ENCODE peak calls at places on chromosomes 13 and 19, in ten cellular contexts. One of them, this sample, is unnamed. For H3K9me3, the result is how much of the 10 kb centered on the place peaks cover.

GRCh38 chr19:10113964-10114650 is 2.6 kb downstream of the P2RY11 start:
- DNase-seq in heart right ventricle: no peak
- DNase-seq in PC-3: peak
- DNase-seq in endodermal cell: peak
- DNase-seq in mammary epithelial cell: no peak
- DNase-seq in AG04450: no peak
- DNase-seq in psoas muscle: no peak
- DNase-seq in transverse colon: no peak
- DNase-seq in GM23248: peak
- DNase-seq in left ventricle myocardium inferior: no peak
- DNase-seq in this sample: peak

GRCh38 chr19:55212447-55212846 is 3.1 kb upstream of the PTPRH start:
- DNase-seq in heart right ventricle: no peak
- DNase-seq in PC-3: peak
- DNase-seq in endodermal cell: peak
- DNase-seq in mammary epithelial cell: no peak
- DNase-seq in AG04450: no peak
- DNase-seq in psoas muscle: no peak
- DNase-seq in transverse colon: peak
- DNase-seq in GM23248: no peak
- DNase-seq in left ventricle myocardium inferior: no peak
- DNase-seq in this sample: peak

GRCh38 chr19:5974721-5975387 is 3.1 kb downstream of the RANBP3 start:
- DNase-seq in heart right ventricle: no peak
- DNase-seq in PC-3: peak
- DNase-seq in endodermal cell: no peak
- DNase-seq in mammary epithelial cell: no peak
- DNase-seq in AG04450: no peak
- DNase-seq in psoas muscle: no peak
- DNase-seq in transverse colon: no peak
- DNase-seq in GM23248: peak
- DNase-seq in left ventricle myocardium inferior: no peak
- DNase-seq in this sample: no peak

GRCh38 chr13:100787899-100788298 is 113.3 kb upstream of the TMTC4 start:
- DNase-seq in heart right ventricle: no peak
- DNase-seq in PC-3: no peak
- DNase-seq in endodermal cell: peak
- DNase-seq in mammary epithelial cell: no peak
- DNase-seq in AG04450: no peak
- DNase-seq in psoas muscle: no peak
- DNase-seq in transverse colon: no peak
- DNase-seq in GM23248: no peak
- DNase-seq in left ventricle myocardium inferior: no peak
- DNase-seq in this sample: no peak

GRCh38 chr19:35063940-35064818 is 22.7 kb downstream of the HPN start:
- DNase-seq in heart right ventricle: no peak
- DNase-seq in PC-3: peak
- DNase-seq in endodermal cell: no peak
- DNase-seq in mammary epithelial cell: peak
- DNase-seq in AG04450: no peak
- DNase-seq in psoas muscle: no peak
- DNase-seq in transverse colon: no peak
- DNase-seq in GM23248: peak
- DNase-seq in left ventricle myocardium inferior: no peak
- DNase-seq in this sample: peak

GRCh38 chr13:41995946-41996345 is 35.0 kb upstream of the VWA8 start:
- DNase-seq in heart right ventricle: no peak
- DNase-seq in PC-3: peak
- DNase-seq in endodermal cell: no peak
- DNase-seq in mammary epithelial cell: peak
- DNase-seq in AG04450: no peak
- DNase-seq in psoas muscle: no peak
- DNase-seq in transverse colon: no peak
- DNase-seq in GM23248: peak
- DNase-seq in left ventricle myocardium inferior: no peak
- DNase-seq in this sample: no peak

GRCh38 chr19:5090780-5091575 is 122.1 kb downstream of the KDM4B start:
- DNase-seq in heart right ventricle: peak
- DNase-seq in PC-3: no peak
- DNase-seq in endodermal cell: no peak
- DNase-seq in mammary epithelial cell: no peak
- DNase-seq in AG04450: no peak
- DNase-seq in psoas muscle: no peak
- DNase-seq in transverse colon: no peak
- DNase-seq in GM23248: peak
- DNase-seq in left ventricle myocardium inferior: peak
- DNase-seq in this sample: no peak

GRCh38 chr13:40798380-40798779 is 9.0 kb downstream of the SLC25A15 start:
- DNase-seq in heart right ventricle: no peak
- DNase-seq in PC-3: peak
- DNase-seq in endodermal cell: no peak
- DNase-seq in mammary epithelial cell: no peak
- DNase-seq in AG04450: no peak
- DNase-seq in psoas muscle: no peak
- DNase-seq in transverse colon: no peak
- DNase-seq in GM23248: no peak
- DNase-seq in left ventricle myocardium inferior: no peak
- DNase-seq in this sample: no peak

GRCh38 chr19:30174791-30175190 is 197.4 kb upstream of the ZNF536 start:
- DNase-seq in heart right ventricle: no peak
- DNase-seq in PC-3: no peak
- DNase-seq in endodermal cell: no peak
- DNase-seq in mammary epithelial cell: no peak
- DNase-seq in AG04450: no peak
- DNase-seq in psoas muscle: no peak
- DNase-seq in transverse colon: no peak
- DNase-seq in GM23248: no peak
- DNase-seq in left ventricle myocardium inferior: no peak
- DNase-seq in this sample: no peak

GRCh38 chr19:30255783-30256509 is 116.2 kb upstream of the ZNF536 start:
- DNase-seq in heart right ventricle: no peak
- DNase-seq in PC-3: no peak
- DNase-seq in endodermal cell: peak
- DNase-seq in mammary epithelial cell: no peak
- DNase-seq in AG04450: no peak
- DNase-seq in psoas muscle: no peak
- DNase-seq in transverse colon: no peak
- DNase-seq in GM23248: no peak
- DNase-seq in left ventricle myocardium inferior: no peak
- DNase-seq in this sample: no peak

GRCh38 chr13:33610471-33611015 is 207.4 kb upstream of the RFC3 start:
- DNase-seq in heart right ventricle: peak
- DNase-seq in PC-3: no peak
- DNase-seq in endodermal cell: peak
- DNase-seq in mammary epithelial cell: no peak
- DNase-seq in AG04450: no peak
- DNase-seq in psoas muscle: peak
- DNase-seq in transverse colon: peak
- DNase-seq in GM23248: no peak
- DNase-seq in left ventricle myocardium inferior: peak
- DNase-seq in this sample: peak

GRCh38 chr19:23241433-23241832 is 8.8 kb downstream of the ZNF724 start:
- DNase-seq in heart right ventricle: no peak
- DNase-seq in PC-3: no peak
- DNase-seq in endodermal cell: no peak
- DNase-seq in mammary epithelial cell: no peak
- DNase-seq in AG04450: no peak
- DNase-seq in psoas muscle: no peak
- DNase-seq in transverse colon: no peak
- DNase-seq in GM23248: peak
- DNase-seq in left ventricle myocardium inferior: no peak
- DNase-seq in this sample: no peak

GRCh38 chr13:59766236-59766635 is 397.5 kb downstream of the DIAPH3 start:
- DNase-seq in heart right ventricle: no peak
- DNase-seq in PC-3: no peak
- DNase-seq in endodermal cell: no peak
- DNase-seq in mammary epithelial cell: no peak
- DNase-seq in AG04450: no peak
- DNase-seq in psoas muscle: no peak
- DNase-seq in transverse colon: no peak
- DNase-seq in GM23248: no peak
- DNase-seq in left ventricle myocardium inferior: no peak
- DNase-seq in this sample: no peak

GRCh38 chr19:48553676-48554384 is 1.9 kb downstream of the SULT2B1 start:
- DNase-seq in heart right ventricle: peak
- DNase-seq in PC-3: peak
- DNase-seq in endodermal cell: peak
- DNase-seq in mammary epithelial cell: peak
- DNase-seq in AG04450: no peak
- DNase-seq in psoas muscle: peak
- DNase-seq in transverse colon: peak
- DNase-seq in GM23248: peak
- DNase-seq in left ventricle myocardium inferior: no peak
- DNase-seq in this sample: no peak

DNA sequence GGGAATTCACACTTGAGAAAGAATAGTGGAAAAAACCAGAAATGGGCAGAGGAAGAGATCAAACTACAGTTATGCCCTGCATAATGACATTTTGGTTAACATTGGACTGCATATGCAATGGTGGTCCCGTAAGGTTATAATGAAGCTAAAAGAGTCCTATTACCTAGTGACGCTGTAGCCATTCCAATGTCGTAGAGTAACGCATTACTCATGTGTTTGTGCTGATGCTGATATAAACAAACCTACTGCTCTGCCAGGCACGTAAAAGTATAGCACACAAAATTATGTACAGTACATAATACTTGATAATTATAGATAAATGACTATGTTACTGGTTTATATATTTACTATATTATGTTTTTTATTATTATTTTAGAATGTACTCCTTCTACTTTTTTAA is 121.1 kb downstream of the KLF5 start:
- DNase-seq in heart right ventricle: no peak
- DNase-seq in PC-3: peak
- DNase-seq in endodermal cell: no peak
- DNase-seq in mammary epithelial cell: no peak
- DNase-seq in AG04450: peak
- DNase-seq in psoas muscle: no peak
- DNase-seq in transverse colon: no peak
- DNase-seq in GM23248: no peak
- DNase-seq in left ventricle myocardium inferior: no peak
- DNase-seq in this sample: no peak
- H3K9me3 ChIP-seq in heart right ventricle: under half
- H3K9me3 ChIP-seq in PC-3: under half
- H3K9me3 ChIP-seq in endodermal cell: under half
- H3K9me3 ChIP-seq in mammary epithelial cell: under half
- H3K9me3 ChIP-seq in AG04450: under half
- H3K9me3 ChIP-seq in psoas muscle: under half
- H3K9me3 ChIP-seq in transverse colon: under half
- H3K9me3 ChIP-seq in GM23248: under half
- H3K9me3 ChIP-seq in left ventricle myocardium inferior: under half
- H3K9me3 ChIP-seq in this sample: under half

DNA sequence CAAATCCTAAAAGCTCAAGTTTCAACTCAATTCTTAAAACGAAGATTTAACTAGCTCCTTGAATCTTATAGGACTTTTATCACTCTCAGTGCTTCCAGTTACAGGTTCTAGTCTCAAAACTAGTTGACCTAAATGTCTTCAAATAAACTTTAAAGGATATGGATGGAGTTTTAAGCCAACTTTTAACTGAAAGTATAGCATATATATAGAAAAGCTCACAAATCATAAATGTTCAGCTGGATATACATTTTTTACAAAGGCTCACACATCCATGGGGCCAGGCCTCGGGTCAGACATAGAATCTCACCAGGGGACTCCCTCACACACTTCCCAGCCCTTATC is 47.1 kb upstream of the ARHGEF7 start:
- DNase-seq in heart right ventricle: no peak
- DNase-seq in PC-3: no peak
- DNase-seq in endodermal cell: no peak
- DNase-seq in mammary epithelial cell: no peak
- DNase-seq in AG04450: no peak
- DNase-seq in psoas muscle: no peak
- DNase-seq in transverse colon: no peak
- DNase-seq in GM23248: no peak
- DNase-seq in left ventricle myocardium inferior: no peak
- DNase-seq in this sample: no peak
- H3K4me3 ChIP-seq in heart right ventricle: peak
- H3K4me3 ChIP-seq in PC-3: peak
- H3K4me3 ChIP-seq in endodermal cell: peak
- H3K4me3 ChIP-seq in mammary epithelial cell: peak
- H3K4me3 ChIP-seq in AG04450: no peak
- H3K4me3 ChIP-seq in psoas muscle: peak
- H3K4me3 ChIP-seq in transverse colon: no peak
- H3K4me3 ChIP-seq in GM23248: peak
- H3K4me3 ChIP-seq in left ventricle myocardium inferior: peak
- H3K4me3 ChIP-seq in this sample: no peak

GRCh38 chr19:57110592-57111328 is 9.0 kb upstream of the USP29 start:
- DNase-seq in heart right ventricle: no peak
- DNase-seq in PC-3: no peak
- DNase-seq in endodermal cell: no peak
- DNase-seq in mammary epithelial cell: no peak
- DNase-seq in AG04450: no peak
- DNase-seq in psoas muscle: no peak
- DNase-seq in transverse colon: no peak
- DNase-seq in GM23248: peak
- DNase-seq in left ventricle myocardium inferior: no peak
- DNase-seq in this sample: no peak
- H3K9me3 ChIP-seq in heart right ventricle: half or more
- H3K9me3 ChIP-seq in PC-3: half or more
- H3K9me3 ChIP-seq in endodermal cell: half or more
- H3K9me3 ChIP-seq in mammary epithelial cell: under half
- H3K9me3 ChIP-seq in AG04450: under half
- H3K9me3 ChIP-seq in psoas muscle: half or more
- H3K9me3 ChIP-seq in transverse colon: under half
- H3K9me3 ChIP-seq in GM23248: under half
- H3K9me3 ChIP-seq in left ventricle myocardium inferior: half or more
- H3K9me3 ChIP-seq in this sample: under half

GRCh38 chr19:2624537-2625091 is 77.9 kb downstream of the GNG7 start:
- DNase-seq in heart right ventricle: peak
- DNase-seq in PC-3: no peak
- DNase-seq in endodermal cell: peak
- DNase-seq in mammary epithelial cell: no peak
- DNase-seq in AG04450: no peak
- DNase-seq in psoas muscle: peak
- DNase-seq in transverse colon: no peak
- DNase-seq in GM23248: peak
- DNase-seq in left ventricle myocardium inferior: peak
- DNase-seq in this sample: no peak

GRCh38 chr19:2625434-2625833 is 77.1 kb downstream of the GNG7 start:
- DNase-seq in heart right ventricle: no peak
- DNase-seq in PC-3: no peak
- DNase-seq in endodermal cell: no peak
- DNase-seq in mammary epithelial cell: no peak
- DNase-seq in AG04450: no peak
- DNase-seq in psoas muscle: peak
- DNase-seq in transverse colon: peak
- DNase-seq in GM23248: no peak
- DNase-seq in left ventricle myocardium inferior: peak
- DNase-seq in this sample: no peak

GRCh38 chr19:2627855-2628254 is 74.6 kb downstream of the GNG7 start:
- DNase-seq in heart right ventricle: no peak
- DNase-seq in PC-3: peak
- DNase-seq in endodermal cell: no peak
- DNase-seq in mammary epithelial cell: peak
- DNase-seq in AG04450: no peak
- DNase-seq in psoas muscle: no peak
- DNase-seq in transverse colon: no peak
- DNase-seq in GM23248: peak
- DNase-seq in left ventricle myocardium inferior: no peak
- DNase-seq in this sample: no peak

GRCh38 chr19:2627319-2627829 is 75.1 kb downstream of the GNG7 start:
- DNase-seq in heart right ventricle: peak
- DNase-seq in PC-3: peak
- DNase-seq in endodermal cell: no peak
- DNase-seq in mammary epithelial cell: peak
- DNase-seq in AG04450: peak
- DNase-seq in psoas muscle: peak
- DNase-seq in transverse colon: peak
- DNase-seq in GM23248: peak
- DNase-seq in left ventricle myocardium inferior: peak
- DNase-seq in this sample: peak

GRCh38 chr19:2623743-2624142 is 78.8 kb downstream of the GNG7 start:
- DNase-seq in heart right ventricle: no peak
- DNase-seq in PC-3: no peak
- DNase-seq in endodermal cell: no peak
- DNase-seq in mammary epithelial cell: no peak
- DNase-seq in AG04450: no peak
- DNase-seq in psoas muscle: no peak
- DNase-seq in transverse colon: no peak
- DNase-seq in GM23248: no peak
- DNase-seq in left ventricle myocardium inferior: no peak
- DNase-seq in this sample: no peak
- H3K4me3 ChIP-seq in heart right ventricle: no peak
- H3K4me3 ChIP-seq in PC-3: no peak
- H3K4me3 ChIP-seq in endodermal cell: no peak
- H3K4me3 ChIP-seq in mammary epithelial cell: no peak
- H3K4me3 ChIP-seq in AG04450: no peak
- H3K4me3 ChIP-seq in psoas muscle: no peak
- H3K4me3 ChIP-seq in transverse colon: no peak
- H3K4me3 ChIP-seq in GM23248: no peak
- H3K4me3 ChIP-seq in left ventricle myocardium inferior: no peak
- H3K4me3 ChIP-seq in this sample: no peak